ENCODE peak calls at places on chromosomes 7 and 10, in five cellular contexts. One of them, this sample, is unnamed.

GRCh38 chr10:3836222-3836820 is 51.3 kb upstream of the KLF6 start:
- DNase-seq in left ventricle myocardium inferior: no peak
- DNase-seq in psoas muscle: no peak
- DNase-seq in fibroblast of the aortic adventitia: no peak
- DNase-seq in CD8-positive, alpha-beta T cell: no peak
- DNase-seq in this sample: no peak

GRCh38 chr10:83978681-83979383 is 160.5 kb upstream of the GHITM start:
- DNase-seq in left ventricle myocardium inferior: no peak
- DNase-seq in psoas muscle: no peak
- DNase-seq in fibroblast of the aortic adventitia: no peak
- DNase-seq in CD8-positive, alpha-beta T cell: no peak
- DNase-seq in this sample: no peak

GRCh38 chr7:158447206-158448171 is 140.1 kb downstream of the PTPRN2 start:
- DNase-seq in left ventricle myocardium inferior: no peak
- DNase-seq in psoas muscle: no peak
- DNase-seq in fibroblast of the aortic adventitia: no peak
- DNase-seq in CD8-positive, alpha-beta T cell: no peak
- DNase-seq in this sample: no peak

GRCh38 chr7:129807863-129808262 is 144.9 kb downstream of the UBE2H start:
- DNase-seq in left ventricle myocardium inferior: no peak
- DNase-seq in psoas muscle: no peak
- DNase-seq in fibroblast of the aortic adventitia: no peak
- DNase-seq in CD8-positive, alpha-beta T cell: no peak
- DNase-seq in this sample: no peak

GRCh38 chr10:79292789-79293746 is 54.2 kb upstream of the PPIF start:
- DNase-seq in left ventricle myocardium inferior: no peak
- DNase-seq in psoas muscle: no peak
- DNase-seq in fibroblast of the aortic adventitia: no peak
- DNase-seq in CD8-positive, alpha-beta T cell: no peak
- DNase-seq in this sample: no peak

GRCh38 chr7:136102881-136103280 is 125.7 kb upstream of the MTPN start:
- DNase-seq in left ventricle myocardium inferior: no peak
- DNase-seq in psoas muscle: no peak
- DNase-seq in fibroblast of the aortic adventitia: no peak
- DNase-seq in CD8-positive, alpha-beta T cell: no peak
- DNase-seq in this sample: no peak

GRCh38 chr7:30842542-30843451 is 68.9 kb upstream of the AQP1 start:
- DNase-seq in left ventricle myocardium inferior: no peak
- DNase-seq in psoas muscle: no peak
- DNase-seq in fibroblast of the aortic adventitia: peak
- DNase-seq in CD8-positive, alpha-beta T cell: no peak
- DNase-seq in this sample: peak

GRCh38 chr7:379456-380225 is 89.7 kb downstream of the FOXL3 start:
- DNase-seq in left ventricle myocardium inferior: no peak
- DNase-seq in psoas muscle: no peak
- DNase-seq in fibroblast of the aortic adventitia: no peak
- DNase-seq in CD8-positive, alpha-beta T cell: no peak
- DNase-seq in this sample: no peak

DNA sequence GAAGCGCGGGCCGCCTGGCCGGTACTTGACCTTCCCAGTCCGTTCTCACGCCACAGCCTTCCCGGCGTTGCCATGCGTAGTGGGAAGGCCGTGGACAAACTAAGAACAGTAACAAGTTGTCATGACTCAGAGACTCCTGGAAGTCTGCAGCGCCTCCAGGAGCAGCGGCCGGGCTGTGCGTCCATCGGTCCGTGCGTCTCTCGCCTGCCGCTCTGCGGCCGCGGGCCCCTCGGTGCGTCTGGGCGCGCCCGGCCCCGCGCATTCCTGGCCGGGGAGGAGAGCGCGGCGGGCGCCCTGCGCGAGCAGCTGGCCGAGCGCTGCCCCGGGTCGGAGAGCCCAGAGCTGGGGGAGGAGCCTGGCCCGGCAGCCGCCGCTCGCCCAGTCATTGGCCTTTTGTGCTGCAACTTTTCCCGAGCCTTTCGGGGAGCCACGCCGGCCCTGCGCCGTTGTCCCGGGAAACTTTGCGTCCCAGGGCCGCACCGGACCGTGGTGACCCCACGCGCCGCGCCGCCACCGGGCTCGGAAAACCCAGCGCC is 123.7 kb downstream of the TACC2 start:
- DNase-seq in left ventricle myocardium inferior: peak
- DNase-seq in psoas muscle: peak
- DNase-seq in fibroblast of the aortic adventitia: peak
- DNase-seq in CD8-positive, alpha-beta T cell: no peak
- DNase-seq in this sample: peak
- TF ChIP-seq CTCF in left ventricle myocardium inferior: peak
- TF ChIP-seq CTCF in psoas muscle: peak
- TF ChIP-seq CTCF in fibroblast of the aortic adventitia: peak
- TF ChIP-seq CTCF in CD8-positive, alpha-beta T cell: no peak
- TF ChIP-seq CTCF in this sample: peak

GRCh38 chr10:43671659-43672555 is 23.2 kb upstream of the ZNF32 start:
- DNase-seq in left ventricle myocardium inferior: no peak
- DNase-seq in psoas muscle: peak
- DNase-seq in fibroblast of the aortic adventitia: peak
- DNase-seq in CD8-positive, alpha-beta T cell: peak
- DNase-seq in this sample: peak

GRCh38 chr10:43665054-43665453 is 16.4 kb upstream of the ZNF32 start:
- DNase-seq in left ventricle myocardium inferior: no peak
- DNase-seq in psoas muscle: no peak
- DNase-seq in fibroblast of the aortic adventitia: no peak
- DNase-seq in CD8-positive, alpha-beta T cell: no peak
- DNase-seq in this sample: peak

GRCh38 chr10:43667736-43668371 is 19.2 kb upstream of the ZNF32 start:
- DNase-seq in left ventricle myocardium inferior: no peak
- DNase-seq in psoas muscle: no peak
- DNase-seq in fibroblast of the aortic adventitia: no peak
- DNase-seq in CD8-positive, alpha-beta T cell: no peak
- DNase-seq in this sample: no peak

GRCh38 chr10:43667317-43667731 is 18.6 kb upstream of the ZNF32 start:
- DNase-seq in left ventricle myocardium inferior: no peak
- DNase-seq in psoas muscle: peak
- DNase-seq in fibroblast of the aortic adventitia: no peak
- DNase-seq in CD8-positive, alpha-beta T cell: no peak
- DNase-seq in this sample: peak

DNA sequence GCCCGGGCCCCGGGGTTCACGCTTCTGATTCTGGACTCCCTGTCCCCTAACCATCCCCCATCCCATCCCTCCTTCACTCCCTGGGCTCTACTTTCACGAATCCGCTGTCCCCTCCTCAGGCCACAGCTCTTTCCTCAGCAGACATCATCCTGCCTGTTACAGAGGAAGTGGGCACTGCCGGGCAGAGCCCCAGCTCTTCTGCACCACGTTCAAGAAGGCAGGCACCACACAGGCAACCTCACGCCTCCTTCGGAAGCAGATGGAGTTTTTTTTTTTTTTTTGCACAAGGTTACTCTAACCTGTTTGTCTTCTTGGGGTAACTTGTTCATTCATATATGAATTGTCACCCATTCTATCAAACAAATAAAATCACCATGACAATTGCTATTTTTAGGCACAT is 17.9 kb upstream of the ZNF32 start:
- DNase-seq in left ventricle myocardium inferior: no peak
- DNase-seq in psoas muscle: no peak
- DNase-seq in fibroblast of the aortic adventitia: no peak
- DNase-seq in CD8-positive, alpha-beta T cell: no peak
- DNase-seq in this sample: no peak
- H3K4me3 ChIP-seq in left ventricle myocardium inferior: no peak
- H3K4me3 ChIP-seq in psoas muscle: no peak
- H3K4me3 ChIP-seq in fibroblast of the aortic adventitia: no peak
- H3K4me3 ChIP-seq in CD8-positive, alpha-beta T cell: no peak
- H3K4me3 ChIP-seq in this sample: no peak

GRCh38 chr7:2560175-2560695 is 1.5 kb downstream of the IQCE start:
- DNase-seq in left ventricle myocardium inferior: no peak
- DNase-seq in psoas muscle: no peak
- DNase-seq in fibroblast of the aortic adventitia: peak
- DNase-seq in CD8-positive, alpha-beta T cell: no peak
- DNase-seq in this sample: peak
- TF ChIP-seq CTCF in left ventricle myocardium inferior: no peak
- TF ChIP-seq CTCF in psoas muscle: no peak
- TF ChIP-seq CTCF in fibroblast of the aortic adventitia: peak
- TF ChIP-seq CTCF in CD8-positive, alpha-beta T cell: no peak
- TF ChIP-seq CTCF in this sample: peak

DNA sequence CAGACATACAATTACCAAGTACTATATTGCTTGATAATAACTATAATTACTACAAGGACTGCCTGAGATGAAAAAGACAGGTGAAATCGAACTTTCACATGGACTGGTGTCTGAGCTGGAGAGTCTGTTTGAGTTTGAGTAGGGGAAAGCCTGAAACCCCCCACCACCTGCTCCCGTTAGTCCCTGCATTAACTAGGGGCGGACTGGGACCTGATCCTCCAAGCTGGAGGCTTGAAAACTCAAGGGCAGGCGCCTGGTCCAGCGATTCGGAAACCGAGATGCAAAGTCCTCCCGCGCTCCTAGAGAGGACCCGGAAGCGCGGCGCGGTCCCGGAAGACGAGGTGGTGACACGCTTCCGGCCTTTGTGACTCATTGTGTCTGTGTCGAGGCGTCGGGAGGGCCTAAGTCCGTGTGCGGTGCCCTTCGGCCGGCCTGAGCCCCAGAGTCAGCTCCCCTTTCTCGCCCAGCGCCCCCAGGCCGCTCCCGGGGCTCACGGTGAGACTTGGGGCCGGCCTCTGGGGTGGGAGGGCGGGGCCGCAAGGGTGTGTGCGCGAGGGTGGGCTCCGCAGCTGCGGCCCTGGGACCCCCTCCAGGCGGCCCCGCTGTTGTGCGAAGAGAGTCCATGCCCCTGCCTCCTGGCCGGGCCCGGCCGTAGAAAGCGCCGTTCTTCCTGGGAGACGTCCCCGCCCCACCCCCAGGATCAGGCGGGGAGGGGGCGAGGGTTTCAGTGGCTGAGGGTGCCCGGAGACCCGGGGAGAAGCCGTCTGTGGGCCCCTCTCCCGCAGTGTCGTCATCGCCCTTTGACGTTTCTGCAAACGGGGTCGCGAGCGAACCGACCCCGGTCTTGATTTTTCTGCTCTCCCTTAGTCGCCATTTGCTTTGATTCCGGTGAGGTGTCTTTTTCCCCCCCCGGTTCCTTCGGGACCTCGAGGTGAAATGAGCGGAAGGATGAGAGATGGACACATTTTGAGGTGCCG is at the start of gene ZKSCAN1:
- DNase-seq in left ventricle myocardium inferior: peak
- DNase-seq in psoas muscle: peak
- DNase-seq in fibroblast of the aortic adventitia: peak
- DNase-seq in CD8-positive, alpha-beta T cell: peak
- DNase-seq in this sample: peak
- H3K4me3 ChIP-seq in left ventricle myocardium inferior: peak
- H3K4me3 ChIP-seq in psoas muscle: peak
- H3K4me3 ChIP-seq in fibroblast of the aortic adventitia: peak
- H3K4me3 ChIP-seq in CD8-positive, alpha-beta T cell: peak
- H3K4me3 ChIP-seq in this sample: peak

GRCh38 chr7:55172881-55173609 is 154.2 kb downstream of the EGFR start:
- DNase-seq in left ventricle myocardium inferior: no peak
- DNase-seq in psoas muscle: no peak
- DNase-seq in fibroblast of the aortic adventitia: no peak
- DNase-seq in CD8-positive, alpha-beta T cell: no peak
- DNase-seq in this sample: no peak

GRCh38 chr7:55171157-55171556 is 152.3 kb downstream of the EGFR start:
- DNase-seq in left ventricle myocardium inferior: no peak
- DNase-seq in psoas muscle: no peak
- DNase-seq in fibroblast of the aortic adventitia: no peak
- DNase-seq in CD8-positive, alpha-beta T cell: no peak
- DNase-seq in this sample: peak

GRCh38 chr7:55170335-55170734 is 151.5 kb downstream of the EGFR start:
- DNase-seq in left ventricle myocardium inferior: no peak
- DNase-seq in psoas muscle: no peak
- DNase-seq in fibroblast of the aortic adventitia: no peak
- DNase-seq in CD8-positive, alpha-beta T cell: no peak
- DNase-seq in this sample: no peak

GRCh38 chr7:55173671-55174070 is 154.9 kb downstream of the EGFR start:
- DNase-seq in left ventricle myocardium inferior: no peak
- DNase-seq in psoas muscle: no peak
- DNase-seq in fibroblast of the aortic adventitia: no peak
- DNase-seq in CD8-positive, alpha-beta T cell: no peak
- DNase-seq in this sample: no peak

DNA sequence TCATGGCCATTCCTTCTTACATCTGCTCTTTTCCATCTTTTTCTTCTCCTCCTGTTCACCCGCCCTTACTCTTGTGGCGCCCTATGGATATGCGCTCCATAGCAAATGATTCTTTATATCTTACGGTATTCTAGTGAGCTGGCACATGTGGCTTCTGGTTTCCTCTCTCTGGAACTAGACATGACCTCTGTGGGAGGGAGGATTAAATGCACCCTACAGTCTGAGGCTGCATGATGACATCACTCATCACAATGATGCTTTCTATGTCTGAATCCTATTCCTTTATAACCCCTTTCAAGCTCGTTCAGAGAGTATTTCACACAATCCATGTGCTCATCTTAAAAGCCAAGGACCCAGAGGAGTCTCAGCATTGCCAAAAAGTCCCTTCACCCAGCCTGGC is 153.3 kb downstream of the EGFR start:
- DNase-seq in left ventricle myocardium inferior: no peak
- DNase-seq in psoas muscle: no peak
- DNase-seq in fibroblast of the aortic adventitia: no peak
- DNase-seq in CD8-positive, alpha-beta T cell: no peak
- DNase-seq in this sample: no peak
- TF ChIP-seq CTCF in left ventricle myocardium inferior: no peak
- TF ChIP-seq CTCF in psoas muscle: no peak
- TF ChIP-seq CTCF in fibroblast of the aortic adventitia: no peak
- TF ChIP-seq CTCF in CD8-positive, alpha-beta T cell: no peak
- TF ChIP-seq CTCF in this sample: no peak

This sample was measured in AG10803.